ENCODE peak calls at places on chromosomes 7 and 10, in seven cellular contexts. One of them, this sample, is unnamed.

GRCh38 chr10:30645340-30645827 is 15.8 kb upstream of the LYZL2 start:
- DNase-seq in WTC11: peak
- DNase-seq in H54: no peak
- DNase-seq in posterior vena cava: no peak
- DNase-seq in NCI-H1092: no peak
- DNase-seq in AG09309: no peak
- DNase-seq in GM12892: no peak
- DNase-seq in this sample: peak

GRCh38 chr7:37332218-37333016 is 116.2 kb downstream of the ELMO1 start:
- DNase-seq in posterior vena cava: no peak
- DNase-seq in GM12892: no peak
- DNase-seq in AG09309: no peak
- DNase-seq in NCI-H1092: no peak
- DNase-seq in H54: no peak
- DNase-seq in WTC11: no peak
- DNase-seq in this sample: no peak

GRCh38 chr10:3249292-3249889 is 76.8 kb upstream of the PITRM1 start:
- DNase-seq in NCI-H1092: no peak
- DNase-seq in H54: no peak
- DNase-seq in WTC11: no peak
- DNase-seq in AG09309: no peak
- DNase-seq in posterior vena cava: no peak
- DNase-seq in GM12892: no peak
- DNase-seq in this sample: no peak

GRCh38 chr7:71735961-71736556 is 604.1 kb downstream of the GALNT17 start:
- DNase-seq in AG09309: peak
- DNase-seq in H54: peak
- DNase-seq in WTC11: peak
- DNase-seq in GM12892: no peak
- DNase-seq in NCI-H1092: peak
- DNase-seq in posterior vena cava: peak
- DNase-seq in this sample: peak

GRCh38 chr10:21995557-21995956 is 8.0 kb downstream of the DNAJC1 start:
- DNase-seq in H54: no peak
- DNase-seq in GM12892: no peak
- DNase-seq in WTC11: no peak
- DNase-seq in posterior vena cava: no peak
- DNase-seq in AG09309: peak
- DNase-seq in NCI-H1092: no peak
- DNase-seq in this sample: no peak

GRCh38 chr10:74932648-74933047 is 106.2 kb downstream of the KAT6B start:
- DNase-seq in WTC11: no peak
- DNase-seq in AG09309: no peak
- DNase-seq in GM12892: no peak
- DNase-seq in posterior vena cava: no peak
- DNase-seq in H54: no peak
- DNase-seq in NCI-H1092: peak
- DNase-seq in this sample: peak

GRCh38 chr10:127243490-127244272 is 47.3 kb upstream of the INSYN2A start:
- DNase-seq in H54: peak
- DNase-seq in GM12892: no peak
- DNase-seq in AG09309: no peak
- DNase-seq in WTC11: peak
- DNase-seq in NCI-H1092: no peak
- DNase-seq in posterior vena cava: no peak
- DNase-seq in this sample: no peak

GRCh38 chr7:79293655-79294142 is 159.8 kb downstream of the MAGI2 start:
- DNase-seq in WTC11: no peak
- DNase-seq in posterior vena cava: peak
- DNase-seq in NCI-H1092: peak
- DNase-seq in H54: peak
- DNase-seq in AG09309: no peak
- DNase-seq in GM12892: no peak
- DNase-seq in this sample: no peak

GRCh38 chr10:86349474-86349873 is 17.1 kb downstream of the GRID1 start:
- DNase-seq in NCI-H1092: no peak
- DNase-seq in WTC11: peak
- DNase-seq in AG09309: no peak
- DNase-seq in H54: no peak
- DNase-seq in GM12892: no peak
- DNase-seq in posterior vena cava: peak
- DNase-seq in this sample: no peak

GRCh38 chr7:104973909-104974415 is 40.0 kb upstream of the KMT2E start:
- DNase-seq in AG09309: peak
- DNase-seq in H54: no peak
- DNase-seq in WTC11: no peak
- DNase-seq in posterior vena cava: no peak
- DNase-seq in GM12892: no peak
- DNase-seq in NCI-H1092: no peak
- DNase-seq in this sample: no peak

GRCh38 chr7:93890041-93890463 is 501 bp downstream of the TFPI2 start:
- DNase-seq in posterior vena cava: peak
- DNase-seq in WTC11: peak
- DNase-seq in H54: no peak
- DNase-seq in NCI-H1092: no peak
- DNase-seq in GM12892: no peak
- DNase-seq in AG09309: no peak
- DNase-seq in this sample: no peak

GRCh38 chr7:6178273-6179029 is 94.0 kb downstream of the CYTH3 start:
- DNase-seq in GM12892: no peak
- DNase-seq in AG09309: no peak
- DNase-seq in WTC11: no peak
- DNase-seq in posterior vena cava: no peak
- DNase-seq in NCI-H1092: no peak
- DNase-seq in H54: no peak
- DNase-seq in this sample: no peak

GRCh38 chr7:34748244-34749039 is 90.4 kb downstream of the NPSR1 start:
- DNase-seq in AG09309: peak
- DNase-seq in NCI-H1092: peak
- DNase-seq in GM12892: no peak
- DNase-seq in WTC11: no peak
- DNase-seq in posterior vena cava: no peak
- DNase-seq in H54: peak
- DNase-seq in this sample: peak